ENCODE peak calls at places on chromosomes 11 and 22, in eight cellular contexts. One of them, this sample, is unnamed.

GRCh38 chr11:4065601-4066377 is 28.8 kb upstream of the RRM1 start:
- DNase-seq in NCI-H2081: no peak
- DNase-seq in endothelial cell: no peak
- DNase-seq in BE2C: no peak
- DNase-seq in progenitor cell of endocrine pancreas: no peak
- DNase-seq in left ventricle myocardium superior: no peak
- DNase-seq in iPS-NIHi11: no peak
- DNase-seq in HTR-8/SVneo: no peak
- DNase-seq in this sample: no peak

GRCh38 chr11:30478923-30479322 is 107.2 kb downstream of the MPPED2 start:
- DNase-seq in NCI-H2081: no peak
- DNase-seq in endothelial cell: no peak
- DNase-seq in BE2C: no peak
- DNase-seq in progenitor cell of endocrine pancreas: no peak
- DNase-seq in left ventricle myocardium superior: peak; percentile 66
- DNase-seq in iPS-NIHi11: no peak
- DNase-seq in HTR-8/SVneo: no peak
- DNase-seq in this sample: no peak

GRCh38 chr11:37841016-37841415 is 1243.0 kb upstream of the RAG2 start:
- DNase-seq in NCI-H2081: no peak
- DNase-seq in endothelial cell: no peak
- DNase-seq in BE2C: no peak
- DNase-seq in progenitor cell of endocrine pancreas: no peak
- DNase-seq in left ventricle myocardium superior: no peak
- DNase-seq in iPS-NIHi11: no peak
- DNase-seq in HTR-8/SVneo: no peak
- DNase-seq in this sample: no peak

GRCh38 chr11:6531267-6531752 is 34.2 kb downstream of the DNHD1 start:
- DNase-seq in NCI-H2081: peak; percentile 26
- DNase-seq in endothelial cell: peak; percentile 50
- DNase-seq in BE2C: peak; percentile 23
- DNase-seq in progenitor cell of endocrine pancreas: no peak
- DNase-seq in left ventricle myocardium superior: no peak
- DNase-seq in iPS-NIHi11: peak; percentile 71
- DNase-seq in HTR-8/SVneo: peak; percentile 53
- DNase-seq in this sample: no peak

GRCh38 chr22:38570841-38571364 is 920 bp upstream of the DMC1 start:
- DNase-seq in NCI-H2081: peak; percentile 22
- DNase-seq in endothelial cell: peak; percentile 15
- DNase-seq in BE2C: peak; percentile 37
- DNase-seq in progenitor cell of endocrine pancreas: peak; percentile 12
- DNase-seq in left ventricle myocardium superior: peak; percentile 62
- DNase-seq in iPS-NIHi11: peak; percentile 53
- DNase-seq in HTR-8/SVneo: no peak
- DNase-seq in this sample: peak; percentile 67

GRCh38 chr22:44586337-44586990 is 88.4 kb upstream of the RTL6 start:
- DNase-seq in NCI-H2081: peak; percentile 25
- DNase-seq in endothelial cell: no peak
- DNase-seq in BE2C: peak; percentile 5
- DNase-seq in progenitor cell of endocrine pancreas: no peak
- DNase-seq in left ventricle myocardium superior: peak; percentile 13
- DNase-seq in iPS-NIHi11: no peak
- DNase-seq in HTR-8/SVneo: no peak
- DNase-seq in this sample: no peak

GRCh38 chr11:77435972-77436371 is 37.9 kb downstream of the PAK1 start:
- DNase-seq in NCI-H2081: no peak
- DNase-seq in endothelial cell: no peak
- DNase-seq in BE2C: no peak
- DNase-seq in progenitor cell of endocrine pancreas: no peak
- DNase-seq in left ventricle myocardium superior: no peak
- DNase-seq in iPS-NIHi11: no peak
- DNase-seq in HTR-8/SVneo: no peak
- DNase-seq in this sample: no peak

GRCh38 chr11:95577716-95578460 is 211.7 kb downstream of the FAM76B start:
- DNase-seq in NCI-H2081: no peak
- DNase-seq in endothelial cell: no peak
- DNase-seq in BE2C: no peak
- DNase-seq in progenitor cell of endocrine pancreas: no peak
- DNase-seq in left ventricle myocardium superior: no peak
- DNase-seq in iPS-NIHi11: no peak
- DNase-seq in HTR-8/SVneo: no peak
- DNase-seq in this sample: no peak

GRCh38 chr22:44171486-44172076 is 9.1 kb upstream of the PARVG start:
- DNase-seq in NCI-H2081: peak; percentile 7
- DNase-seq in endothelial cell: no peak
- DNase-seq in BE2C: no peak
- DNase-seq in progenitor cell of endocrine pancreas: no peak
- DNase-seq in left ventricle myocardium superior: no peak
- DNase-seq in iPS-NIHi11: no peak
- DNase-seq in HTR-8/SVneo: no peak
- DNase-seq in this sample: no peak

GRCh38 chr11:66579017-66579606 is 10.7 kb upstream of the CTSF start:
- DNase-seq in NCI-H2081: peak; percentile 49
- DNase-seq in endothelial cell: peak; percentile 86
- DNase-seq in BE2C: peak; percentile 84
- DNase-seq in progenitor cell of endocrine pancreas: peak; percentile 81
- DNase-seq in left ventricle myocardium superior: peak; percentile 90
- DNase-seq in iPS-NIHi11: peak; percentile 92
- DNase-seq in HTR-8/SVneo: peak; percentile 81
- DNase-seq in this sample: peak; percentile 38

GRCh38 chr22:43094551-43094950 is 5.4 kb upstream of the TTLL1 start:
- DNase-seq in NCI-H2081: no peak
- DNase-seq in endothelial cell: no peak
- DNase-seq in BE2C: no peak
- DNase-seq in progenitor cell of endocrine pancreas: no peak
- DNase-seq in left ventricle myocardium superior: no peak
- DNase-seq in iPS-NIHi11: no peak
- DNase-seq in HTR-8/SVneo: no peak
- DNase-seq in this sample: no peak

GRCh38 chr11:69218271-69218682 is 62.5 kb downstream of the SMIM38 start:
- DNase-seq in NCI-H2081: no peak
- DNase-seq in endothelial cell: no peak
- DNase-seq in BE2C: no peak
- DNase-seq in progenitor cell of endocrine pancreas: peak; percentile 8
- DNase-seq in left ventricle myocardium superior: no peak
- DNase-seq in iPS-NIHi11: no peak
- DNase-seq in HTR-8/SVneo: no peak
- DNase-seq in this sample: no peak

GRCh38 chr11:70073881-70074371 is 4.2 kb upstream of the ANO1 start:
- DNase-seq in NCI-H2081: no peak
- DNase-seq in endothelial cell: no peak
- DNase-seq in BE2C: no peak
- DNase-seq in progenitor cell of endocrine pancreas: no peak
- DNase-seq in left ventricle myocardium superior: no peak
- DNase-seq in iPS-NIHi11: no peak
- DNase-seq in HTR-8/SVneo: no peak
- DNase-seq in this sample: no peak

GRCh38 chr22:50396751-50397370 is 53.7 kb downstream of the PPP6R2 start:
- DNase-seq in NCI-H2081: no peak
- DNase-seq in endothelial cell: no peak
- DNase-seq in BE2C: no peak
- DNase-seq in progenitor cell of endocrine pancreas: no peak
- DNase-seq in left ventricle myocardium superior: no peak
- DNase-seq in iPS-NIHi11: no peak
- DNase-seq in HTR-8/SVneo: no peak
- DNase-seq in this sample: peak; percentile 55

GRCh38 chr11:32198053-32198452 is 107.2 kb downstream of the RCN1 start:
- DNase-seq in NCI-H2081: no peak
- DNase-seq in endothelial cell: no peak
- DNase-seq in BE2C: no peak
- DNase-seq in progenitor cell of endocrine pancreas: no peak
- DNase-seq in left ventricle myocardium superior: no peak
- DNase-seq in iPS-NIHi11: peak; percentile 62
- DNase-seq in HTR-8/SVneo: no peak
- DNase-seq in this sample: no peak

GRCh38 chr22:19763141-19764049 is 2.8 kb downstream of the TBX1 start:
- DNase-seq in NCI-H2081: no peak
- DNase-seq in endothelial cell: no peak
- DNase-seq in BE2C: no peak
- DNase-seq in progenitor cell of endocrine pancreas: no peak
- DNase-seq in left ventricle myocardium superior: no peak
- DNase-seq in iPS-NIHi11: no peak
- DNase-seq in HTR-8/SVneo: no peak
- DNase-seq in this sample: no peak

GRCh38 chr22:50207383-50208031 is 6.7 kb downstream of the SELENOO start:
- DNase-seq in NCI-H2081: no peak
- DNase-seq in endothelial cell: no peak
- DNase-seq in BE2C: peak; percentile 67
- DNase-seq in progenitor cell of endocrine pancreas: no peak
- DNase-seq in left ventricle myocardium superior: no peak
- DNase-seq in iPS-NIHi11: no peak
- DNase-seq in HTR-8/SVneo: no peak
- DNase-seq in this sample: no peak

GRCh38 chr11:36265793-36266628 is 23.2 kb downstream of the COMMD9 start:
- DNase-seq in NCI-H2081: peak; percentile 67
- DNase-seq in endothelial cell: peak; percentile 73
- DNase-seq in BE2C: peak; percentile 42
- DNase-seq in progenitor cell of endocrine pancreas: peak; percentile 51
- DNase-seq in left ventricle myocardium superior: peak; percentile 68
- DNase-seq in iPS-NIHi11: peak; percentile 86
- DNase-seq in HTR-8/SVneo: peak; percentile 74
- DNase-seq in this sample: peak; percentile 43

GRCh38 chr22:49789289-49790141 is 38.2 kb downstream of the BRD1 start:
- DNase-seq in NCI-H2081: no peak
- DNase-seq in endothelial cell: peak; percentile 33
- DNase-seq in BE2C: no peak
- DNase-seq in progenitor cell of endocrine pancreas: no peak
- DNase-seq in left ventricle myocardium superior: peak; percentile 71
- DNase-seq in iPS-NIHi11: no peak
- DNase-seq in HTR-8/SVneo: no peak
- DNase-seq in this sample: no peak

GRCh38 chr11:27875480-27876208 is 175.4 kb upstream of the BDNF start:
- DNase-seq in NCI-H2081: no peak
- DNase-seq in endothelial cell: no peak
- DNase-seq in BE2C: no peak
- DNase-seq in progenitor cell of endocrine pancreas: no peak
- DNase-seq in left ventricle myocardium superior: no peak
- DNase-seq in iPS-NIHi11: no peak
- DNase-seq in HTR-8/SVneo: no peak
- DNase-seq in this sample: no peak

GRCh38 chr11:94700631-94701030 is 67.5 kb upstream of the AMOTL1 start:
- DNase-seq in NCI-H2081: no peak
- DNase-seq in endothelial cell: no peak
- DNase-seq in BE2C: no peak
- DNase-seq in progenitor cell of endocrine pancreas: no peak
- DNase-seq in left ventricle myocardium superior: no peak
- DNase-seq in iPS-NIHi11: no peak
- DNase-seq in HTR-8/SVneo: no peak
- DNase-seq in this sample: no peak

GRCh38 chr11:46903846-46904245 is 14.5 kb downstream of the LRP4 start:
- DNase-seq in NCI-H2081: peak; percentile 81
- DNase-seq in endothelial cell: no peak
- DNase-seq in BE2C: no peak
- DNase-seq in progenitor cell of endocrine pancreas: no peak
- DNase-seq in left ventricle myocardium superior: peak; percentile 83
- DNase-seq in iPS-NIHi11: no peak
- DNase-seq in HTR-8/SVneo: no peak
- DNase-seq in this sample: no peak

GRCh38 chr11:10526974-10527918 is 13.7 kb downstream of the RNF141 start:
- DNase-seq in NCI-H2081: no peak
- DNase-seq in endothelial cell: no peak
- DNase-seq in BE2C: no peak
- DNase-seq in progenitor cell of endocrine pancreas: no peak
- DNase-seq in left ventricle myocardium superior: no peak
- DNase-seq in iPS-NIHi11: no peak
- DNase-seq in HTR-8/SVneo: no peak
- DNase-seq in this sample: no peak

This sample was measured in MM.1S.